ENCODE peak calls at places on chromosome 5, in ten cellular contexts. M is activated CD4-positive, alpha-beta T cell treated with anti-CD3 and anti-CD28 coated beads, Interleukin-2, amount 10 ng/mL, durations not matched to agents 7 days and 5 days; H is body of pancreas; C is myocyte; R is choroid plexus epithelial cell; T is Panc1; S is hepatocyte; W is iris pigment epithelial cell; L is spleen; U is stimulated activated CD4-positive, alpha-beta T cell treated with anti-CD3 and anti-CD28 coated beads, Interleukin-4, amount 100 ng/mL, for 24 hours. A is an unnamed sample.

GRCh38 chr5:39599721-39600431 is 175.1 kb upstream of the DAB2 start:
- DNase-seq in U (no peak), R (peak; percentile 89), M (no peak), W (peak; percentile 90), H (no peak), S (peak; percentile 84), T (no peak), L (no peak), C (peak; percentile 41), A (no peak)

GRCh38 chr5:165620394-165620793 is 2115.0 kb downstream of the MAT2B start:
- DNase-seq in R (no peak), M (no peak), C (no peak), L (no peak), S (no peak), U (no peak), T (no peak), W (no peak), H (peak; percentile 15), A (no peak)

GRCh38 chr5:83249156-83249555 is 171.8 kb downstream of the XRCC4 start:
- DNase-seq in L (no peak), M (no peak), R (no peak), T (no peak), C (no peak), U (no peak), S (no peak), W (peak; percentile 12), H (no peak), A (no peak)

GRCh38 chr5:116448450-116448849 is 126.2 kb downstream of the SEMA6A start:
- DNase-seq in C (no peak), S (no peak), M (no peak), W (no peak), U (no peak), H (no peak), R (no peak), T (no peak), L (no peak), A (no peak)

GRCh38 chr5:53418844-53419243 is 61.6 kb upstream of the FST start:
- DNase-seq in R (peak; percentile 83), L (no peak), C (no peak), W (peak; percentile 97), U (no peak), M (no peak), S (no peak), T (no peak), H (no peak), A (no peak)

GRCh38 chr5:1255081-1255561 is 29.9 kb downstream of the SLC6A18 start:
- DNase-seq in M (peak; percentile 73), T (no peak), W (no peak), U (peak; percentile 27), H (no peak), R (no peak), L (no peak), S (no peak), C (no peak), A (no peak)

GRCh38 chr5:54624671-54625583 is 107.4 kb downstream of the SNX18 start:
- DNase-seq in W (peak; percentile 72), C (no peak), H (no peak), S (no peak), U (no peak), R (peak; percentile 75), T (no peak), L (no peak), M (no peak), A (no peak)

GRCh38 chr5:17428176-17428800 is 69.7 kb upstream of the TAF11L2 start:
- DNase-seq in M (no peak), L (no peak), H (no peak), S (no peak), T (no peak), R (no peak), W (no peak), U (no peak), C (no peak), A (no peak)

GRCh38 chr5:27810458-27810857 is 772.1 kb upstream of the CDH9 start:
- DNase-seq in M (no peak), U (no peak), H (no peak), S (no peak), R (peak; percentile 76), W (peak; percentile 75), T (no peak), C (peak; percentile 39), L (no peak), A (no peak)

GRCh38 chr5:24633705-24634325 is 11.0 kb downstream of the CDH10 start:
- DNase-seq in W (peak; percentile 27), T (peak; percentile 24), S (peak; percentile 75), U (no peak), C (peak; percentile 38), H (no peak), M (peak; percentile 7), R (peak; percentile 58), L (no peak), A (peak; percentile 35)

GRCh38 chr5:131212471-131213021 is 41.8 kb downstream of the LYRM7 start:
- DNase-seq in U (no peak), L (no peak), C (no peak), W (peak; percentile 41), H (no peak), T (no peak), R (no peak), M (no peak), S (no peak), A (no peak)

GRCh38 chr5:160470437-160471341 is 49.0 kb downstream of the PTTG1 start:
- DNase-seq in S (no peak), T (no peak), R (peak; percentile 76), W (peak; percentile 79), L (no peak), U (no peak), M (no peak), C (peak; percentile 54), H (no peak), A (peak; percentile 24)

GRCh38 chr5:12292610-12293204 is 388.5 kb upstream of the CTNND2 start:
- DNase-seq in C (no peak), H (no peak), M (no peak), T (no peak), U (no peak), L (no peak), R (peak; percentile 0), W (peak; percentile 4), S (peak; percentile 44), A (no peak)

GRCh38 chr5:13919087-13919486 is 25.4 kb downstream of the DNAH5 start:
- DNase-seq in S (no peak), H (no peak), M (no peak), U (no peak), L (no peak), C (no peak), T (no peak), R (no peak), W (no peak), A (no peak)

GRCh38 chr5:57504357-57504756 is 21.7 kb upstream of the ACTBL2 start:
- DNase-seq in H (no peak), C (no peak), M (no peak), T (no peak), R (no peak), U (no peak), W (no peak), S (peak; percentile 27), L (no peak), A (no peak)

GRCh38 chr5:62331921-62332320 is 25.9 kb downstream of the KIF2A start:
- DNase-seq in L (no peak), U (no peak), S (no peak), W (no peak), R (no peak), M (no peak), C (peak; percentile 54), T (no peak), H (no peak), A (no peak)

GRCh38 chr5:66769839-66770617 is 173.8 kb downstream of the MAST4 start:
- DNase-seq in W (no peak), C (peak; percentile 43), L (peak; percentile 37), H (no peak), R (peak; percentile 31), T (no peak), S (peak; percentile 30), U (no peak), M (no peak), A (no peak)

GRCh38 chr5:145887976-145888574 is 15.3 kb upstream of the GRXCR2 start:
- DNase-seq in C (peak; percentile 51), U (no peak), T (peak; percentile 50), S (peak; percentile 71), H (peak; percentile 60), M (no peak), R (peak; percentile 84), W (peak; percentile 62), L (no peak), A (peak; percentile 72)

GRCh38 chr5:132258102-132259060 is 885 bp downstream of the PDLIM4 start:
- DNase-seq in U (no peak), R (peak; percentile 64), H (no peak), C (peak; percentile 92), L (peak; percentile 65), M (no peak), T (no peak), W (peak; percentile 72), S (peak; percentile 53), A (no peak)

GRCh38 chr5:35030426-35030825 is 17.3 kb downstream of the AGXT2 start:
- DNase-seq in C (no peak), H (no peak), U (no peak), W (no peak), L (no peak), T (no peak), R (no peak), M (no peak), S (no peak), A (no peak)

GRCh38 chr5:172798422-172799215 is 27.6 kb upstream of the DUSP1 start:
- DNase-seq in H (no peak), C (peak; percentile 47), L (peak; percentile 81), W (peak; percentile 96), M (no peak), T (no peak), S (no peak), U (no peak), R (peak; percentile 93), A (no peak)